ENCODE peak calls at places on chromosomes 7 and 10, in seven cellular contexts. One of them, this sample, is unnamed. For H3K4me1, the result is how much of the 10 kb centered on the place peaks cover.

GRCh38 chr10:99339077-99339476 is 9.9 kb downstream of the CNNM1 start:
- DNase-seq in A549: peak
- DNase-seq in thoracic aorta: no peak
- DNase-seq in spleen: no peak
- DNase-seq in cardiac muscle cell: no peak
- DNase-seq in heart right ventricle: no peak
- DNase-seq in heart left ventricle: no peak
- DNase-seq in this sample: no peak

GRCh38 chr10:122239578-122240257 is 31.4 kb upstream of the BTBD16 start:
- DNase-seq in thoracic aorta: no peak
- DNase-seq in cardiac muscle cell: no peak
- DNase-seq in spleen: peak
- DNase-seq in heart right ventricle: no peak
- DNase-seq in heart left ventricle: no peak
- DNase-seq in A549: no peak
- DNase-seq in this sample: no peak

GRCh38 chr10:36499696-36500095 is 625.7 kb upstream of the ANKRD30A start:
- DNase-seq in A549: no peak
- DNase-seq in heart left ventricle: no peak
- DNase-seq in spleen: no peak
- DNase-seq in cardiac muscle cell: no peak
- DNase-seq in heart right ventricle: no peak
- DNase-seq in thoracic aorta: no peak
- DNase-seq in this sample: no peak

GRCh38 chr7:6558837-6559236 is 7.6 kb upstream of the GRID2IP start:
- DNase-seq in heart right ventricle: no peak
- DNase-seq in A549: peak
- DNase-seq in cardiac muscle cell: peak
- DNase-seq in heart left ventricle: no peak
- DNase-seq in spleen: no peak
- DNase-seq in thoracic aorta: no peak
- DNase-seq in this sample: no peak

GRCh38 chr7:2886900-2887299 is 42.8 kb upstream of the GNA12 start:
- DNase-seq in heart left ventricle: no peak
- DNase-seq in cardiac muscle cell: peak
- DNase-seq in A549: peak
- DNase-seq in heart right ventricle: peak
- DNase-seq in spleen: no peak
- DNase-seq in thoracic aorta: no peak
- DNase-seq in this sample: peak

GRCh38 chr10:8113616-8114015 is 59.1 kb downstream of the GATA3 start:
- DNase-seq in heart right ventricle: no peak
- DNase-seq in spleen: no peak
- DNase-seq in heart left ventricle: no peak
- DNase-seq in A549: no peak
- DNase-seq in cardiac muscle cell: no peak
- DNase-seq in thoracic aorta: no peak
- DNase-seq in this sample: no peak

GRCh38 chr10:125691160-125691981 is 8.4 kb upstream of the TEX36 start:
- DNase-seq in cardiac muscle cell: no peak
- DNase-seq in A549: no peak
- DNase-seq in spleen: no peak
- DNase-seq in thoracic aorta: no peak
- DNase-seq in heart right ventricle: no peak
- DNase-seq in heart left ventricle: no peak
- DNase-seq in this sample: no peak

GRCh38 chr7:123757095-123757494 is 8.3 kb upstream of the WASL start:
- DNase-seq in cardiac muscle cell: no peak
- DNase-seq in A549: no peak
- DNase-seq in heart right ventricle: no peak
- DNase-seq in heart left ventricle: no peak
- DNase-seq in thoracic aorta: no peak
- DNase-seq in spleen: no peak
- DNase-seq in this sample: no peak

GRCh38 chr7:20542594-20542993 is 72.9 kb upstream of the ABCB5 start:
- DNase-seq in heart left ventricle: peak
- DNase-seq in thoracic aorta: no peak
- DNase-seq in A549: no peak
- DNase-seq in spleen: no peak
- DNase-seq in cardiac muscle cell: no peak
- DNase-seq in heart right ventricle: peak
- DNase-seq in this sample: no peak

GRCh38 chr10:77355844-77356243 is 281.8 kb downstream of the KCNMA1 start:
- DNase-seq in thoracic aorta: no peak
- DNase-seq in A549: peak
- DNase-seq in heart left ventricle: no peak
- DNase-seq in cardiac muscle cell: no peak
- DNase-seq in heart right ventricle: no peak
- DNase-seq in spleen: no peak
- DNase-seq in this sample: no peak

GRCh38 chr10:21791276-21791675 is 212.3 kb downstream of the DNAJC1 start:
- DNase-seq in heart left ventricle: no peak
- DNase-seq in cardiac muscle cell: no peak
- DNase-seq in A549: no peak
- DNase-seq in heart right ventricle: no peak
- DNase-seq in spleen: no peak
- DNase-seq in thoracic aorta: no peak
- DNase-seq in this sample: no peak

GRCh38 chr10:28987555-28988320 is 301.1 kb upstream of the LYZL1 start:
- DNase-seq in heart right ventricle: no peak
- DNase-seq in thoracic aorta: no peak
- DNase-seq in heart left ventricle: no peak
- DNase-seq in cardiac muscle cell: no peak
- DNase-seq in A549: no peak
- DNase-seq in spleen: no peak
- DNase-seq in this sample: no peak

GRCh38 chr10:86345296-86346168 is 21.1 kb downstream of the GRID1 start:
- DNase-seq in spleen: peak
- DNase-seq in heart right ventricle: no peak
- DNase-seq in heart left ventricle: no peak
- DNase-seq in cardiac muscle cell: peak
- DNase-seq in A549: peak
- DNase-seq in thoracic aorta: no peak
- DNase-seq in this sample: no peak

DNA sequence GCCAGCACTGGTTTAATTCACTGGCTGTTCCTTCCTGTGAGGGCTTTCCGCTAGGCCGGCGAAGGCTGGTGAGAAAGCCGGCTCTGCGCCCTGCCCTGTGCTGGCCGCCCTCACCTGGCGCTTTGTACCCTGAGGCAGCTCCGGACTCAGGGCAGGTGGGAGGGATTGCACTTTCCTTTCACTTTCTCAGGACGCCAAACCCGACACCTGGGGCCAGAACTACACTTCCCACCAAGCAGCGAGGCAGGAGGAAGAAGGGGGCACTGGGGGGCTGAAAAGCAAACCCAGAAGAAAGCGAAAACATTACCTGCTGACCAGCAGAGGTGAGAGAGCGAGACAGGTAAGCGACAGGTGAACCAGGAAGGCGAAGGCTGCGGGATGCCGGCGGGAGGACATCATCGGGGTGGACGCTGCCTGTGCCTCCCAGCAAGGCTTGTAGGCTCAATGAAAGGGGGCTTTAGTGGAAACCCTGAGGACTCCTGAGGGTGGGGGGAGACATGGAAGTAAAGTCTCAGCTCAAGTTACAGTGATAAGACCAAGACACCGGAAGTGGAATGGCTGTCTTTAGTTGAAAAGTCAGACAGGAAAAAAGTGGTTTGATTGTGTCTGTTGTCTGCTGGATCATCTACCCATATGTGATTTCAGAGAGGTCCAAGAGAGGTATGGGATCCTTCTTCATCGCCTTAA is at the start of gene RAB19:
- DNase-seq in thoracic aorta: no peak
- DNase-seq in heart left ventricle: no peak
- DNase-seq in spleen: peak
- DNase-seq in cardiac muscle cell: peak
- DNase-seq in A549: no peak
- DNase-seq in heart right ventricle: no peak
- DNase-seq in this sample: peak
- H3K4me1 ChIP-seq in thoracic aorta: under half
- H3K4me1 ChIP-seq in heart left ventricle: under half
- H3K4me1 ChIP-seq in spleen: under half
- H3K4me1 ChIP-seq in cardiac muscle cell: under half
- H3K4me1 ChIP-seq in A549: under half
- H3K4me1 ChIP-seq in heart right ventricle: under half
- H3K4me1 ChIP-seq in this sample: under half

GRCh38 chr10:58643029-58643428 is 130.4 kb downstream of the BICC1 start:
- DNase-seq in cardiac muscle cell: no peak
- DNase-seq in heart right ventricle: no peak
- DNase-seq in heart left ventricle: no peak
- DNase-seq in A549: no peak
- DNase-seq in thoracic aorta: no peak
- DNase-seq in spleen: no peak
- DNase-seq in this sample: no peak

GRCh38 chr10:58638406-58638805 is 125.7 kb downstream of the BICC1 start:
- DNase-seq in cardiac muscle cell: peak
- DNase-seq in A549: peak
- DNase-seq in heart right ventricle: no peak
- DNase-seq in heart left ventricle: no peak
- DNase-seq in thoracic aorta: no peak
- DNase-seq in spleen: no peak
- DNase-seq in this sample: no peak

GRCh38 chr10:58642283-58642682 is 129.6 kb downstream of the BICC1 start:
- DNase-seq in heart right ventricle: no peak
- DNase-seq in spleen: no peak
- DNase-seq in cardiac muscle cell: no peak
- DNase-seq in heart left ventricle: no peak
- DNase-seq in A549: no peak
- DNase-seq in thoracic aorta: no peak
- DNase-seq in this sample: no peak

GRCh38 chr10:58641708-58642107 is 129.0 kb downstream of the BICC1 start:
- DNase-seq in thoracic aorta: no peak
- DNase-seq in A549: no peak
- DNase-seq in heart left ventricle: no peak
- DNase-seq in spleen: no peak
- DNase-seq in heart right ventricle: no peak
- DNase-seq in cardiac muscle cell: no peak
- DNase-seq in this sample: no peak

DNA sequence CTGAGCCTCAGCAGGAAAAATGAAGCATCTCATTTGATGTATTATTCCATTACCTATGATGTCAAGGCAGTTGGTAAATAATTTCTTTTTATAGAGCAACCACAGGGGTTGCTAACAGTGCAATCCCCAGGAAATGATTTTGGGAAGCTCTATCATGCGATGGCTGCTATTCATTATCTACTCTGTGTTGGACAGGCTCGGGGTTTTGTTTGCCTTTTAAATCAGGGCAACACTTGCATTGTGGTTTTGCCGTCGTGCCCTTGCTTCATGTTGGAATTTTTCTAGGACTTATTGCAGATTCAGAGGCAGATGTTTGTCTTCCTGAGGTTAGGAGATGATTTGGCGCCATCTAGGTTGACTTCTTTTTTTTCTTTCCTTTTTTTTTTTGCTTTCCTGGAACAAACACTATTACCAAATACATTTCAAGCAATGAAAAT is 128.4 kb downstream of the BICC1 start:
- DNase-seq in cardiac muscle cell: no peak
- DNase-seq in thoracic aorta: no peak
- DNase-seq in spleen: no peak
- DNase-seq in A549: peak
- DNase-seq in heart right ventricle: no peak
- DNase-seq in heart left ventricle: no peak
- DNase-seq in this sample: no peak
- H3K27ac ChIP-seq in cardiac muscle cell: no peak
- H3K27ac ChIP-seq in thoracic aorta: no peak
- H3K27ac ChIP-seq in spleen: no peak
- H3K27ac ChIP-seq in A549: peak
- H3K27ac ChIP-seq in heart right ventricle: no peak
- H3K27ac ChIP-seq in heart left ventricle: no peak
- H3K27ac ChIP-seq in this sample: no peak

DNA sequence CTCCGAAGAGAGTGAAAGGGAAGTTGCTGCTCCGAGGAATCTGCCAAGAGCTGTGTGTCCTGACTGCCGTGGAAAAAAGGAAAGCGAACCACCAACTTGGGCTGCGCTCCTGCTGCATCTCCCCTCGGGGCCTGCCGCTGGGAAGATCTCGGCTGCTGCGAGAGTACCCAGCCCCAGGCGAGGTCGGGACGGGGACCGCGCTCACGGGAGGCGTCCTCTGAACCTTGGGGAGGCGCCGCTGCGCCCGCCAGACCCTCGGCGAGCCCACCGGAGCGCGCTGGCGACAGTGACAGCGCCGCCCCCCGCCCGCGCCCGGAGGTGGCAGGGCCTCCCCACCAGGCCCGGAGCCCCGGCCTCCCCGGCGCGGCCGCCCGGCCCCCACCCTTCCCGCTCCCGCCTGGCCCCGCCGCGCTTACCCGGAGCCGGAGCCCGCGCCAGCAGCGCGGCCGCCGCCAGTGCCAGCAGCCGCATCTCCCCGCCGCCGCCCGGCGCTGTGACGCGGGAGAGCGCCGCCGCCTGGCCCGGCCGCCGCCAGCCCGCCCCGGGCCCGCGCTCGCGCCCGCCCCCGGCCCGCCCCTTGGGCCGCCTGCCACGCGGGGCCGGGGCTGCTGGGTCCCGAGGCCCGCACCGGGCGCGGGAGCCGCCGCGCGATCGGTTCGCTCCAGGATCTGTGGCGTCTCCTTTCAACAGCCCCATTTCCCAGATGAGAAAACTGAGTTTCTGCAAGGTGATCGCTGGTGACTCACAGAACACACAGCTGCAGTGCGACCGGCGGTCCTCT is at the start of gene VSTM4:
- DNase-seq in spleen: no peak
- DNase-seq in cardiac muscle cell: peak
- DNase-seq in heart left ventricle: peak
- DNase-seq in heart right ventricle: peak
- DNase-seq in thoracic aorta: no peak
- DNase-seq in A549: no peak
- DNase-seq in this sample: no peak
- H3K4me3 ChIP-seq in spleen: no peak
- H3K4me3 ChIP-seq in cardiac muscle cell: peak
- H3K4me3 ChIP-seq in heart left ventricle: peak
- H3K4me3 ChIP-seq in heart right ventricle: peak
- H3K4me3 ChIP-seq in thoracic aorta: peak
- H3K4me3 ChIP-seq in A549: peak
- H3K4me3 ChIP-seq in this sample: no peak

GRCh38 chr7:36277247-36277542 is 112.5 kb upstream of the ANLN start:
- DNase-seq in spleen: no peak
- DNase-seq in thoracic aorta: no peak
- DNase-seq in cardiac muscle cell: no peak
- DNase-seq in heart right ventricle: no peak
- DNase-seq in heart left ventricle: no peak
- DNase-seq in A549: no peak
- DNase-seq in this sample: no peak
- H3K4me1 ChIP-seq in spleen: under half
- H3K4me1 ChIP-seq in thoracic aorta: under half
- H3K4me1 ChIP-seq in cardiac muscle cell: under half
- H3K4me1 ChIP-seq in heart right ventricle: half or more
- H3K4me1 ChIP-seq in heart left ventricle: half or more
- H3K4me1 ChIP-seq in A549: half or more
- H3K4me1 ChIP-seq in this sample: under half

This sample was measured in CD4-positive, CD25-positive, alpha-beta regulatory T cell.